ENCODE peak calls at places on chromosomes 5 and 9, in nine cellular contexts. K, X, D, U, P, H, C, J and Y are unnamed samples.

GRCh38 chr9:14315754-14316573 is 2.0 kb upstream of the NFIB start:
- DNase-seq in K (peak; percentile 40), X (no peak), D (peak; percentile 31), U (no peak), P (peak; percentile 61), H (no peak), C (no peak), J (peak; percentile 58), Y (no peak)

GRCh38 chr5:66793049-66793448 is 196.9 kb downstream of the MAST4 start:
- DNase-seq in K (no peak), X (no peak), D (no peak), U (no peak), P (no peak), H (no peak), C (no peak), J (no peak), Y (no peak)

GRCh38 chr9:90458485-90458884 is 184.1 kb downstream of the DIRAS2 start:
- DNase-seq in K (peak; percentile 5), X (no peak), D (peak; percentile 82), U (no peak), P (no peak), H (no peak), C (no peak), J (peak; percentile 64), Y (no peak)

GRCh38 chr5:131795879-131796792 is 681 bp downstream of the FNIP1 start:
- DNase-seq in K (peak; percentile 41), X (peak; percentile 52), D (peak; percentile 76), U (peak; percentile 51), P (peak; percentile 55), H (no peak), C (peak; percentile 67), J (peak; percentile 46), Y (peak; percentile 72)

GRCh38 chr5:169694221-169694620 is 57.1 kb downstream of the DOCK2 start:
- DNase-seq in K (no peak), X (no peak), D (no peak), U (peak; percentile 25), P (peak; percentile 72), H (no peak), C (no peak), J (no peak), Y (no peak)

GRCh38 chr9:524008-524407 is 309.3 kb downstream of the DOCK8 start:
- DNase-seq in K (no peak), X (no peak), D (no peak), U (no peak), P (no peak), H (no peak), C (no peak), J (no peak), Y (no peak)

GRCh38 chr5:169091396-169091980 is 209.5 kb downstream of the SLIT3 start:
- DNase-seq in K (no peak), X (no peak), D (no peak), U (no peak), P (no peak), H (no peak), C (no peak), J (no peak), Y (no peak)

GRCh38 chr5:7208911-7209310 is 187.0 kb upstream of the ADCY2 start:
- DNase-seq in K (no peak), X (no peak), D (no peak), U (no peak), P (no peak), H (no peak), C (no peak), J (no peak), Y (no peak)

GRCh38 chr9:81686614-81687520 is 2.5 kb downstream of the TLE1 start:
- DNase-seq in K (peak; percentile 79), X (no peak), D (peak; percentile 93), U (peak; percentile 87), P (peak; percentile 84), H (no peak), C (peak; percentile 73), J (peak; percentile 87), Y (peak; percentile 52)

GRCh38 chr9:81690251-81690851 is 1.0 kb upstream of the TLE1 start:
- DNase-seq in K (peak; percentile 89), X (no peak), D (peak; percentile 73), U (peak; percentile 27), P (peak; percentile 41), H (no peak), C (peak; percentile 65), J (peak; percentile 53), Y (no peak)

GRCh38 chr9:81689343-81690175 is at the start of gene TLE1:
- DNase-seq in K (peak; percentile 97), X (no peak), D (peak; percentile 100), U (peak; percentile 100), P (peak; percentile 99), H (peak; percentile 89), C (peak; percentile 100), J (peak; percentile 100), Y (peak; percentile 48)

GRCh38 chr9:81685763-81686613 is 3.4 kb downstream of the TLE1 start:
- DNase-seq in K (peak; percentile 80), X (no peak), D (peak; percentile 48), U (peak; percentile 55), P (peak; percentile 55), H (no peak), C (peak; percentile 17), J (no peak), Y (no peak)

DNA sequence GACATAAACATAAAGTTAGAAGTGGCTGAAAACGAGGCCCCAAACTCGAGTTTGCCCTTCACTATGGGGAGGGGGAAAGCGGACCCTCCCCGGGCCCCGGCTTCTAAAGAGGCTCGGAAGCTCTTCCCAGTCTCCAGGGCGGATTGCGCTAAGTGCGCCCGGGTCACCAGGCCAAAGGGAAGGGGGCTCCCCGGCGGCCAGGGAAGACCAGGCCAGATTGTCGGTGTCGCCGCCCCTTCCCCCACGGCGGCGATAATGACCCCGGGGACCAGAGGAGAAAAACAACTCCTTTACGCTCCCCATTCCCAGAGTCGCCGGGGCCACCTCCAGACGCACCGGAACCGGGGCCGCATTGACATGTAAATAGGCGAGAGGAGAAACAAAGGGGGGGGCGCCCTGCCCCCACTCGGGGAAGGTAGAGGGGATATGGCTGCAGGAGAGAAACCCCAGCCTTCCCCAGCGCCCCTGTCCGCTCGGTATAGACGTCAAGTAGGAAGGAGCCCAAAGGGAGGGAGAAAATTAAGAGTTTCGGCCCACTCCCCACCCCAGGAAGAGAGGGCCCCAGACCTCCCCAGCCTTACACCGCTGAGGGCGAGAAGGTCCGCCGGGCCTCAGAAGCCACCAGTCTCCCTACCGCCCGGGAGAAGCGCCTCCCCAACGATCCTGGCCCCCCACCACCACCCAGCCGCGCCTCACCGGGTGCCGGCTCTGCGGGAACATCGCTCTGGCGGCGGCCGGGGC is 1.7 kb downstream of the TLE1 start:
- DNase-seq in K (peak; percentile 23), X (no peak), D (peak; percentile 72), U (no peak), P (peak; percentile 42), H (no peak), C (peak; percentile 35), J (peak; percentile 82), Y (no peak)
- H2AFZ ChIP-seq in K (no peak overlapping the region), X (no peak overlapping the region), D (peak overlapping the region; percentile 23), U (peak overlapping the region; percentile 84), P (no peak overlapping the region), H (no peak overlapping the region), C (peak overlapping the region; percentile 78), J (no peak overlapping the region), Y (no peak overlapping the region)

GRCh38 chr9:131067625-131068024 is 28.7 kb upstream of the AIF1L start:
- DNase-seq in K (no peak), X (no peak), D (no peak), U (no peak), P (no peak), H (no peak), C (no peak), J (no peak), Y (no peak)

GRCh38 chr9:131060902-131061630 is 35.3 kb upstream of the AIF1L start:
- DNase-seq in K (no peak), X (no peak), D (no peak), U (no peak), P (no peak), H (no peak), C (no peak), J (no peak), Y (no peak)

GRCh38 chr9:131065599-131065998 is 30.7 kb upstream of the AIF1L start:
- DNase-seq in K (no peak), X (no peak), D (no peak), U (no peak), P (no peak), H (no peak), C (no peak), J (no peak), Y (no peak)

GRCh38 chr9:131068076-131068816 is 28.1 kb upstream of the AIF1L start:
- DNase-seq in K (no peak), X (no peak), D (no peak), U (no peak), P (no peak), H (no peak), C (no peak), J (no peak), Y (no peak)

DNA sequence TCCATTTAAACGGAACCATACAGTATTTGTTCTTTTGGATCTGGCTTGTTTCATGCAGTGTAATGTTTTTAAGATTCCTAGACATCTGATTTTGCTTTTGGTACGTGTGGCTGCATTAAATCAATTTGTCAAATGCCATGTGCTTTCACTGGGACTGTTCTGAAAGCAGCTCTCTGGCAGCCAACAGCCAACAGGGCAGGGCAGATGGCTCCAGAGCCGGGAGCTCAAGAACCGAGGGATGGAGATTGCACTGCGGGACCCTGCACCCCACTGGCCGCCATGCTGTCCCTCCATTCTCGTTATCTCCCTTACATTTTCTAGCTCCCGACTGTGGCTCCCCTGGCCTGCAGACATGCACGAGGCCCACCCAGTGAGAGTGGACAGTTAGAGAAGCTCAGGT is 33.4 kb upstream of the AIF1L start:
- DNase-seq in K (no peak), X (no peak), D (no peak), U (no peak), P (no peak), H (no peak), C (no peak), J (no peak), Y (no peak)
- H2AFZ ChIP-seq in K (no peak overlapping the region), X (no peak overlapping the region), D (no peak overlapping the region), U (no peak overlapping the region), P (no peak overlapping the region), H (no peak overlapping the region), C (no peak overlapping the region), J (no peak overlapping the region), Y (no peak overlapping the region)

GRCh38 chr9:4289411-4290380 is 10.2 kb downstream of the GLIS3 start:
- DNase-seq in K (no peak), X (no peak), D (no peak), U (peak; percentile 18), P (peak; percentile 58), H (no peak), C (no peak), J (no peak), Y (no peak)
- H2AFZ ChIP-seq in K (no peak overlapping the region), X (no peak overlapping the region), D (no peak overlapping the region), U (no peak overlapping the region), P (no peak overlapping the region), H (no peak overlapping the region), C (no peak overlapping the region), J (no peak overlapping the region), Y (no peak overlapping the region)

DNA sequence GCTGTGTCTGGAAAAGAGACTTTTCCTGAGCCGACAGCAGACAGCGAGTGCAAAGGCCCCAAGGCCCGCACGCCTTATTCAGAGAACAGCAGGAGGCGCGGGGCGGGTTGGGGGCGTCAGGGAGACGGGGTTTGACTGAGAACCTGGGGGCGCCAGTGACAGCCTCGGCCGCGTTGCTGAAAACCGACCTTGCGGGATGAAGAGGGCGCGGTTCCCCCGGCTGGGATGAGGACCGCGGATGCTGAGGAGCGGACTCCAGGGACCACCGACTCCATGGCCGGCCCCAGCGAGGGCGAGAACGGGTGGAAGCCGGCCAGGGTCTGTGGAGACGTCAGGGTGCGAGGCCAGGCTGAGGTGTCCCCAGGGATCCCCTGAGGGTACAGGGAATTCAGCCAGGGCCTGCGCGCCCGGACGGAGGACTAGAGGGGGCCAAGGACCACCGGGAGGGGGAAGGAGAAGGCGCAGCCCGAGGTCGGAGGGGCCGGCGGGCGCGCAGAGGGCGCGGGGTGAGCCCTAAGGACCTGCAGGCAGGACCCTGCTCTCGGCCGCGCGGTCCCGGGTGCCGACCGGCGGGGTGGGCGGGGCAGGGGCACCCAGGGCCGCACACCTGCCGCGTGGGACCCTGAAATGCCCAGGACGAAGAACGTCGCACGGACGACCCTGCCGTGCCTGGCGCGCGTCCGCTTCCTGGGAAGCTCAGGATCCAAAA is 836 bp upstream of the AHRR start:
- DNase-seq in K (no peak), X (no peak), D (no peak), U (no peak), P (no peak), H (no peak), C (no peak), J (no peak), Y (no peak)
- H2AFZ ChIP-seq in K (peak overlapping the region; percentile 96), X (no peak overlapping the region), D (peak overlapping the region; percentile 88), U (peak overlapping the region; percentile 97), P (peak overlapping the region; percentile 53), H (no peak overlapping the region), C (peak overlapping the region; percentile 83), J (no peak overlapping the region), Y (no peak overlapping the region)